ENCODE peak calls at places on chromosome X, in six cellular contexts. N is IMR-90, S is astrocyte of the spinal cord, H is lower leg skin, A is HEK293T, V is cortex of kidney. T is an unnamed sample.

GRCh38 chrX:21479695-21480280 is 105.6 kb downstream of the CNKSR2 start:
- DNase-seq in N (peak; percentile 54), S (peak; percentile 68), H (no peak), A (peak; percentile 31), V (no peak), T (no peak)

GRCh38 chrX:70454441-70455365 is 10.1 kb downstream of the DLG3 start:
- DNase-seq in N (peak; percentile 53), S (peak; percentile 67), H (no peak), A (peak; percentile 79), V (peak; percentile 4), T (peak; percentile 53)

GRCh38 chrX:281166-281999 is at the start of gene PLCXD1:
- DNase-seq in N (peak; percentile 36), S (peak; percentile 59), H (no peak), A (no peak), V (no peak), T (no peak)

GRCh38 chrX:120791013-120791643 is 84.5 kb downstream of the CT47B1 start:
- DNase-seq in N (peak; percentile 43), S (peak; percentile 80), H (peak; percentile 82), A (no peak), V (no peak), T (no peak)

GRCh38 chrX:19410259-19410658 is 66.5 kb downstream of the PDHA1 start:
- DNase-seq in N (no peak), S (no peak), H (no peak), A (no peak), V (no peak), T (no peak)

GRCh38 chrX:9052081-9052480 is 18.2 kb upstream of the FAM9B start:
- DNase-seq in N (no peak), S (no peak), H (no peak), A (no peak), V (no peak), T (no peak)

GRCh38 chrX:16196829-16197228 is 29.5 kb downstream of the MAGEB17 start:
- DNase-seq in N (no peak), S (no peak), H (no peak), A (no peak), V (no peak), T (no peak)

GRCh38 chrX:16822723-16823122 is 36.5 kb downstream of the TXLNG start:
- DNase-seq in N (peak; percentile 79), S (peak; percentile 76), H (no peak), A (no peak), V (no peak), T (no peak)

GRCh38 chrX:111090458-111090857 is 5.5 kb upstream of the PAK3 start:
- DNase-seq in N (no peak), S (no peak), H (no peak), A (no peak), V (no peak), T (no peak)

GRCh38 chrX:2829066-2829430 is 318 bp downstream of the GYG2 start:
- DNase-seq in N (no peak), S (no peak), H (no peak), A (no peak), V (no peak), T (peak; percentile 5)

GRCh38 chrX:70479970-70480659 is 35.5 kb downstream of the DLG3 start:
- DNase-seq in N (no peak), S (no peak), H (no peak), A (no peak), V (no peak), T (no peak)

GRCh38 chrX:79259073-79259689 is 108.0 kb downstream of the ITM2A start:
- DNase-seq in N (no peak), S (no peak), H (no peak), A (no peak), V (no peak), T (peak; percentile 30)

GRCh38 chrX:10090319-10090718 is 66.5 kb upstream of the CLCN4 start:
- DNase-seq in N (peak; percentile 28), S (no peak), H (no peak), A (no peak), V (no peak), T (no peak)

T was measured in naive thymus-derived CD8-positive, alpha-beta T cell.